ENCODE peak calls at places on chromosome 10, in seven cellular contexts. D is K562, C is GM12878, Q is H1, Z is HCT116, O is SK-N-SH, A is HepG2. N is an unnamed sample.

GRCh38 chr10:125269716-125270115 is 109.4 kb upstream of the CTBP2 start:
- DNase-seq in D (no peak), C (no peak), Q (no peak), Z (no peak), O (no peak), A (no peak), N (no peak)

GRCh38 chr10:15585303-15585715 is 134.4 kb downstream of the ITGA8 start:
- DNase-seq in D (peak), C (no peak), Q (peak), Z (peak), O (peak), A (peak), N (peak)

GRCh38 chr10:106395061-106395749 is 769.3 kb downstream of the SORCS1 start:
- DNase-seq in D (no peak), C (no peak), Q (no peak), Z (no peak), O (no peak), A (no peak), N (no peak)

GRCh38 chr10:92241158-92241500 is 49.7 kb downstream of the CPEB3 start:
- DNase-seq in D (peak), C (no peak), Q (no peak), Z (no peak), O (peak), A (peak), N (no peak)

GRCh38 chr10:22611425-22612111 is 102.8 kb downstream of the PIP4K2A start:
- DNase-seq in D (no peak), C (peak), Q (no peak), Z (no peak), O (no peak), A (no peak), N (no peak)

GRCh38 chr10:119177708-119178370 is 773 bp downstream of the PRDX3 start:
- DNase-seq in D (no peak), C (no peak), Q (no peak), Z (no peak), O (no peak), A (peak), N (no peak)

GRCh38 chr10:75234683-75235374 is 928 bp downstream of the COMTD1 start:
- DNase-seq in D (peak), C (no peak), Q (peak), Z (no peak), O (peak), A (no peak), N (no peak)

GRCh38 chr10:72034040-72034499 is 54.3 kb downstream of the SPOCK2 start:
- DNase-seq in D (no peak), C (no peak), Q (no peak), Z (no peak), O (no peak), A (peak), N (no peak)

GRCh38 chr10:119859422-119860258 is 13.0 kb downstream of the MCMBP start:
- DNase-seq in D (no peak), C (no peak), Q (no peak), Z (peak), O (peak), A (peak), N (peak)

GRCh38 chr10:131961047-131961776 is 20.5 kb downstream of the BNIP3 start:
- DNase-seq in D (no peak), C (no peak), Q (no peak), Z (no peak), O (peak), A (no peak), N (no peak)

GRCh38 chr10:112082134-112082533 is 101.4 kb downstream of the GPAM start:
- DNase-seq in D (no peak), C (no peak), Q (no peak), Z (no peak), O (peak), A (no peak), N (no peak)
- TF ChIP-seq JUND in D (no peak), C (no peak), Q (no peak), Z (no peak), O (no peak), A (no peak), N (no peak)

GRCh38 chr10:44723654-44724053 is 187.5 kb upstream of the TMEM72 start:
- DNase-seq in D (no peak), C (no peak), Q (no peak), Z (no peak), O (no peak), A (no peak), N (no peak)
- TF ChIP-seq JUND in D (no peak), C (no peak), Q (no peak), Z (no peak), O (no peak), A (no peak), N (no peak)

GRCh38 chr10:115875172-115875571 is 397.8 kb downstream of the GFRA1 start:
- DNase-seq in D (no peak), C (no peak), Q (no peak), Z (no peak), O (no peak), A (no peak), N (no peak)
- TF ChIP-seq JUND in D (no peak), C (no peak), Q (no peak), Z (no peak), O (no peak), A (no peak), N (no peak)

GRCh38 chr10:66917104-66917503 is 8.7 kb upstream of the LRRTM3 start:
- DNase-seq in D (no peak), C (no peak), Q (no peak), Z (no peak), O (no peak), A (no peak), N (no peak)
- TF ChIP-seq JUND in D (no peak), C (no peak), Q (no peak), Z (no peak), O (no peak), A (no peak), N (no peak)

GRCh38 chr10:5617521-5617920 is 48.9 kb downstream of the ASB13 start:
- DNase-seq in D (no peak), C (no peak), Q (no peak), Z (no peak), O (no peak), A (no peak), N (no peak)

GRCh38 chr10:5618829-5619228 is 47.6 kb downstream of the ASB13 start:
- DNase-seq in D (no peak), C (no peak), Q (no peak), Z (no peak), O (peak), A (no peak), N (no peak)

GRCh38 chr10:5619366-5620211 is 46.8 kb downstream of the ASB13 start:
- DNase-seq in D (no peak), C (no peak), Q (no peak), Z (no peak), O (no peak), A (no peak), N (no peak)

GRCh38 chr10:5616871-5617270 is 49.5 kb downstream of the ASB13 start:
- DNase-seq in D (no peak), C (no peak), Q (no peak), Z (no peak), O (no peak), A (no peak), N (no peak)

DNA sequence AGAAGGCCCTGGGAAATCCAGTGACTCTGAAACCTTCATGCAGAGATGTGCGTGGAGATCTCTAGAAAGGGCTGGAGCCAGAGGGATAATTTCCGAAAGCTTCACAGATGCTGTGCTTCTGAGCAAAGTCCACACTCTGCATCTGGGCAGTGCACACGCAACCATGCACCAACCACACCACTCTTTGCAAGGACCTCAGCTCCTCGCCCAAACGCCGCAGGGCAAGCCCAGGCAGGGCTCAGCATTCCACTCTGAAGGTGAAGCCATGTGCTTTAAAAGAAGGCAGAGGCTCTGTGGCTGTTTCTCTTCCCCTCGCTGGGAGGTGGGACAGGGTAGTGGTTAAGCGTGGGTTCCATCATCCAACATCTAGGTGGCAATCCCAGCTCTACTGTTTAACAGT is 48.4 kb downstream of the ASB13 start:
- DNase-seq in D (no peak), C (no peak), Q (no peak), Z (no peak), O (no peak), A (no peak), N (no peak)
- TF ChIP-seq JUND in D (no peak), C (no peak), Q (no peak), Z (no peak), O (no peak), A (no peak), N (no peak)

GRCh38 chr10:84292502-84292901 is 35.9 kb upstream of the CCSER2 start:
- DNase-seq in D (no peak), C (no peak), Q (no peak), Z (no peak), O (no peak), A (no peak), N (no peak)

GRCh38 chr10:84289521-84290200 is 38.7 kb upstream of the CCSER2 start:
- DNase-seq in D (no peak), C (no peak), Q (no peak), Z (no peak), O (no peak), A (no peak), N (no peak)

GRCh38 chr10:84290235-84290634 is 38.2 kb upstream of the CCSER2 start:
- DNase-seq in D (no peak), C (no peak), Q (no peak), Z (no peak), O (no peak), A (no peak), N (no peak)

GRCh38 chr10:84293171-84293570 is 35.2 kb upstream of the CCSER2 start:
- DNase-seq in D (no peak), C (no peak), Q (no peak), Z (no peak), O (no peak), A (no peak), N (no peak)

DNA sequence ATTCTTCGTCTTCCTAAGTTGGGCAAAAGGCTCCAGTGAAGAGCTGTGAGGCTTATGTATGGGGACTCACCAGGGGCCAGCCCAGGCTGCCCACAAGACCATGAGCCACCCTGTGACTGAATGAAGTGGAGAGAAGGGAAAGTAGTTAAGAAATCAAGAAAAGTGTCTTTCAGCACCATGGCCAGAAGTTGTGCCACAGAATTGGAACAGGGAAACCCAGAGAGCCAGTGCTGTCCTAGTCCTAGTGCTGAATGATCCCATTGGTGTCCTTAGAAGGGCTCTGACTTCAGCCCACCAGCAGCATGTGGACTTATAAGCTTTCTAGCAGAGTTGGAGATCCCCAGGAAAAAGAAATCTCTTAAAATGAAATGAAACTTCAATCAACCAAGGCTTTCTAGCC is 37.0 kb upstream of the CCSER2 start:
- DNase-seq in D (peak), C (no peak), Q (no peak), Z (no peak), O (no peak), A (peak), N (peak)
- TF ChIP-seq JUND in D (no peak), C (no peak), Q (no peak), Z (no peak), O (no peak), A (no peak), N (no peak)

GRCh38 chr10:101489355-101489754 is 98.7 kb downstream of the POLL start:
- DNase-seq in D (no peak), C (no peak), Q (no peak), Z (no peak), O (no peak), A (peak), N (no peak)
- TF ChIP-seq JUND in D (no peak), C (no peak), Q (no peak), Z (no peak), O (no peak), A (no peak), N (no peak)

GRCh38 chr10:126669188-126669587 is 1.3 kb downstream of the C10orf90 start:
- DNase-seq in D (no peak), C (no peak), Q (no peak), Z (no peak), O (no peak), A (no peak), N (no peak)
- TF ChIP-seq JUND in D (no peak), C (no peak), Q (no peak), Z (no peak), O (no peak), A (no peak), N (no peak)

DNA sequence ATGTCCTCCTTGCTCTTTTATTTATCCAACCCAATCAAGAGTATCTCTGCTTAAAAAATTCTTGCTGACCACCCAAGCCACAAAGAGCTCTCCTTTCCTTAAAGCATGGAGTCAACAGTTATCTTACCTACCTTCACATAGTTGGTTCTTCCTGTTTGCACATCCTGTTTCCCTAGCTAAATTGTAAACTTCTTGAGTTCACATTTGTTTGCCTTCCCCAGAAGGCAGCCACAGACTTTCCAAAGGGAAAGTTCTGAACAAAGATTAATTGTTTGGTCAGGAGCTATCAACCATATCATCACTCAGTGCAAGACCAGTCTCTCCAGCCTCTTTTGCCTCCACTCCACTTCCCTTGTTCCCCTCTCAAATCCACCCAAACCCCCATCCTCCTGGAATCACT is 265.8 kb downstream of the KCNMA1 start:
- DNase-seq in D (no peak), C (no peak), Q (no peak), Z (no peak), O (no peak), A (no peak), N (peak)
- TF ChIP-seq JUND in D (no peak), C (no peak), Q (no peak), Z (no peak), O (no peak), A (no peak), N (peak)

N was measured in T47D.